ENCODE peak calls at places on chromosomes 12 and 14, in seven cellular contexts. K, D, H, S, N, T and R are unnamed samples. For H3K36me3, the result is how much of the 10 kb centered on the place peaks cover.

GRCh38 chr14:75661499-75661814 is 411 bp downstream of the TTLL5 start:
- DNase-seq in K (no peak), H (no peak), T (no peak), D (no peak), S (no peak), N (no peak), R (no peak)

GRCh38 chr14:92973798-92974372 is 50.9 kb downstream of the CHGA start:
- DNase-seq in D (no peak), K (no peak), S (peak), N (no peak), T (no peak), H (no peak), R (no peak)

GRCh38 chr12:89733579-89734201 is 25.1 kb upstream of the ATP2B1 start:
- DNase-seq in T (no peak), H (no peak), D (no peak), N (peak), K (no peak), S (no peak), R (no peak)

GRCh38 chr12:112125250-112125999 is at the start of gene TRAFD1:
- DNase-seq in S (peak), N (peak), T (peak), D (peak), H (peak), K (peak), R (peak)

GRCh38 chr12:71639341-71639760 is 24.3 kb downstream of the ZFC3H1 start:
- DNase-seq in K (no peak), S (no peak), H (no peak), D (no peak), N (no peak), T (no peak), R (no peak)

GRCh38 chr14:98203421-98203820 is 1068.6 kb downstream of the BCL11B start:
- DNase-seq in K (no peak), T (no peak), N (no peak), H (no peak), D (no peak), S (no peak), R (no peak)

GRCh38 chr14:54600685-54601084 is 33.8 kb downstream of the SAMD4A start:
- DNase-seq in D (no peak), H (no peak), N (peak), T (no peak), S (no peak), K (no peak), R (no peak)

GRCh38 chr14:102592969-102593840 is 756 bp downstream of the RCOR1 start:
- DNase-seq in N (peak), H (peak), S (peak), D (peak), K (peak), T (no peak), R (peak)

GRCh38 chr14:79583738-79584405 is 627.4 kb downstream of the DIO2 start:
- DNase-seq in H (no peak), N (peak), D (no peak), S (no peak), K (no peak), T (no peak), R (no peak)

GRCh38 chr12:120229583-120230325 is 28.8 kb upstream of the RPLP0 start:
- DNase-seq in H (no peak), D (no peak), S (no peak), N (no peak), T (no peak), K (no peak), R (no peak)

GRCh38 chr12:46456356-46457334 is 84.1 kb upstream of the SLC38A2 start:
- DNase-seq in D (no peak), S (no peak), H (no peak), T (no peak), K (no peak), N (peak), R (no peak)

GRCh38 chr12:84455598-84455997 is 457.0 kb downstream of the SLC6A15 start:
- DNase-seq in N (no peak), D (no peak), T (no peak), H (no peak), K (no peak), S (no peak), R (no peak)

GRCh38 chr12:93784339-93785086 is 107.3 kb downstream of the CRADD start:
- DNase-seq in T (peak), N (peak), K (no peak), D (no peak), H (peak), S (no peak), R (no peak)

GRCh38 chr12:13250416-13250815 is 53.9 kb downstream of the EMP1 start:
- DNase-seq in S (no peak), T (peak), H (no peak), N (peak), K (no peak), D (no peak), R (no peak)

GRCh38 chr12:132335179-132335756 is 5.9 kb upstream of the GALNT9 start:
- DNase-seq in H (no peak), N (no peak), S (no peak), D (no peak), T (no peak), K (no peak), R (no peak)

GRCh38 chr12:93911436-93911835 is 234.3 kb downstream of the CRADD start:
- DNase-seq in K (no peak), H (no peak), D (no peak), S (no peak), N (peak), T (no peak), R (no peak)

GRCh38 chr12:121814429-121815119 is 10.8 kb downstream of the SETD1B start:
- DNase-seq in H (peak), S (peak), D (no peak), K (no peak), T (no peak), N (no peak), R (no peak)

GRCh38 chr14:68403794-68404522 is 388.9 kb downstream of the ZFP36L1 start:
- DNase-seq in T (no peak), H (no peak), D (no peak), K (no peak), S (no peak), N (no peak), R (no peak)

GRCh38 chr12:45350861-45351260 is 135.0 kb downstream of the ANO6 start:
- DNase-seq in N (no peak), H (no peak), S (no peak), K (no peak), T (no peak), D (no peak), R (no peak)

GRCh38 chr12:33830070-33830469 is 192.2 kb upstream of the ALG10 start:
- DNase-seq in H (no peak), K (no peak), T (no peak), S (no peak), N (no peak), D (no peak), R (no peak)

GRCh38 chr14:100902792-100903191 is 730 bp downstream of the RTL1 start:
- DNase-seq in S (peak), K (no peak), N (no peak), D (no peak), H (no peak), T (no peak), R (peak)

GRCh38 chr12:6376079-6376941 is 947 bp upstream of the SCNN1A start:
- DNase-seq in K (no peak), N (peak), S (peak), D (peak), T (no peak), H (peak), R (peak)

GRCh38 chr14:64885555-64885954 is 5.8 kb upstream of the SPTB start:
- DNase-seq in S (no peak), H (no peak), K (no peak), D (no peak), T (no peak), N (no peak), R (no peak)

GRCh38 chr14:77965919-77966435 is 166.1 kb downstream of the ADCK1 start:
- DNase-seq in K (no peak), H (peak), D (peak), N (peak), S (peak), T (no peak), R (no peak)

GRCh38 chr12:113912761-113913295 is 53.3 kb downstream of the RBM19 start:
- DNase-seq in N (peak), S (peak), T (peak), D (peak), H (peak), K (peak), R (peak)

GRCh38 chr12:52651726-52652261 is at the start of gene KRT2:
- DNase-seq in S (peak), H (no peak), N (no peak), D (no peak), T (no peak), K (no peak), R (no peak)

GRCh38 chr14:100453930-100454329 is 130.8 kb downstream of the SLC25A47 start:
- DNase-seq in S (no peak), K (no peak), H (no peak), T (no peak), N (no peak), D (no peak), R (no peak)

GRCh38 chr12:94147991-94148840 is at the start of gene PLXNC1:
- DNase-seq in H (peak), S (peak), D (peak), T (no peak), K (peak), N (peak), R (no peak)

GRCh38 chr14:94388027-94388895 is at the start of gene SERPINA1:
- DNase-seq in K (peak), H (peak), T (no peak), D (peak), S (no peak), N (peak), R (no peak)

GRCh38 chr14:53741379-53742225 is 215.0 kb downstream of the BMP4 start:
- DNase-seq in D (no peak), K (no peak), T (no peak), S (no peak), N (peak), H (no peak), R (no peak)

GRCh38 chr12:12685305-12685704 is 10.7 kb downstream of the GPR19 start:
- DNase-seq in H (no peak), T (no peak), D (no peak), S (no peak), K (no peak), N (no peak), R (no peak)

GRCh38 chr12:79127268-79127895 is 262.8 kb downstream of the SYT1 start:
- DNase-seq in D (no peak), T (no peak), K (no peak), N (peak), H (no peak), S (no peak), R (no peak)

GRCh38 chr12:124740691-124741137 is 123.0 kb downstream of the SCARB1 start:
- DNase-seq in N (peak), H (peak), D (peak), S (no peak), T (peak), K (peak), R (no peak)

GRCh38 chr14:31026076-31026394 is at the start of gene STRN3:
- DNase-seq in D (no peak), S (no peak), N (no peak), T (no peak), K (no peak), H (no peak), R (no peak)

GRCh38 chr12:95238150-95238549 is 20.5 kb downstream of the VEZT start:
- DNase-seq in S (no peak), D (no peak), N (no peak), T (no peak), H (no peak), K (no peak), R (no peak)
- H3K36me3 ChIP-seq in S (under half), D (under half), N (under half), T (under half), H (under half), K (under half), R (under half)

DNA sequence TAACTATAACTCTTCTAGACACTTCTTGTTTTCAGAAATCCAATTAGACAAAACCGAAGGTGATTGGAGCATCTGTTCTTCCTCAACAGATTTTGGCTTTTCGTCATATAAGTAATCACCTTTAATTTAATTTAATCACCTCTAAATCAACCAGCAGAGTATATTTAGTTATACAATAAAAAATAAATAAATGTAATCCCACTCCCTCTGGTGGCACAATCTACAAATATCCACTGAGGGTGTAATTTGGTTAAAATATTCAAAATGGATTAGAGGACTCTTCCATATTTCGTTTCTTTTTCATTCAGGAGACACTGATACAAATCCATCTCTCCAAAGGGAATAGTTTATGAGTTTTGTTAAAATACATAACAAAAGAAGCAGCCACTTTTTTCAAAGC is 18.3 kb upstream of the SLC35F4 start:
- DNase-seq in T (no peak), N (no peak), D (no peak), H (no peak), K (no peak), S (no peak), R (no peak)
- TF ChIP-seq CTCF in T (peak), N (peak), D (no peak), H (no peak), K (no peak), S (no peak), R (no peak)

DNA sequence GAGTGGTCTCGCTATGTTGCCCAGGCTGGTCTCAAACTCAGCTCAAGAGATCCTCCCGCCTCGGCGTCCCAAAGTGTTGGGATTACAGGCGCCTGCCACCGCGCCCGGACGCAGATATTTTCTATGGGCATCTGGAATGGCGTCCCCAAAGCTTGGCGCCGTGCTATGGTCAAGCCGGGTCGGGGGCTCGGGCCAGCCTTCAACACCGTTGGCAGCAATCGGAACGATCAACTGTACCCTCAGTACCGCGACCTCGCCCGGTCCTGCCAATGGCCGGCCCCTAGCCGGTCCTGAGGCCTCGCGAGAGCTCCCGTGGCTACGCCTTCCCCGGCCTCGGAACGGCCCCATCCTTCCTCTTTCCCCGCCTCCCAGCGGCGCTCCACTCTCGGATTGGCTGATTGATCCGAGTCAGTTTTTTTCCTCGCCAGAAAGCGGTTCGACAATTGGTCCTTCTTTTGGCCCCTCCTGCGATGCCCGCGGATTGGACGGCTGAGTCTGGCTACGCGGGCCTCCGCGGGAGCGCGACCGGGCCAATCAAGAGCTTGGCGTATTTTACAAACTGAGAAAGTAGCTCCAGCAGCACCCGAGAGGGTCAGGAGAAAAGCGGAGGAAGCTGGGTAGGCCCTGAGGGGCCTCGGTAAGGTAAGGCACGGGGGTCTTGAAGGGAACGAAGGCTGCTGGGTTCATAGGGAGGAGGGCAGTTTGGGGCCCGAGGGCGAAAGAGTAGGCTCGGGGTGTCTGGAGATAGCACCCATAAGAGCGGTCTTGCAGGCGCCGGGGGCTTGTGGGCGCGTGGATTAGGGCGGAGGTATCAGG is at the start of gene TROAP:
- DNase-seq in S (peak), N (peak), T (peak), H (peak), D (peak), K (peak), R (peak)
- TF ChIP-seq POLR2A in S (no peak), N (no peak), T (peak), H (peak), D (no peak), K (no peak), R (no peak)

GRCh38 chr14:44530482-44530881 is 23.4 kb upstream of the FSCB start:
- DNase-seq in K (no peak), D (no peak), N (no peak), H (no peak), S (no peak), T (no peak), R (no peak)
- H3K36me3 ChIP-seq in K (under half), D (under half), N (under half), H (under half), S (under half), T (under half), R (under half)

DNA sequence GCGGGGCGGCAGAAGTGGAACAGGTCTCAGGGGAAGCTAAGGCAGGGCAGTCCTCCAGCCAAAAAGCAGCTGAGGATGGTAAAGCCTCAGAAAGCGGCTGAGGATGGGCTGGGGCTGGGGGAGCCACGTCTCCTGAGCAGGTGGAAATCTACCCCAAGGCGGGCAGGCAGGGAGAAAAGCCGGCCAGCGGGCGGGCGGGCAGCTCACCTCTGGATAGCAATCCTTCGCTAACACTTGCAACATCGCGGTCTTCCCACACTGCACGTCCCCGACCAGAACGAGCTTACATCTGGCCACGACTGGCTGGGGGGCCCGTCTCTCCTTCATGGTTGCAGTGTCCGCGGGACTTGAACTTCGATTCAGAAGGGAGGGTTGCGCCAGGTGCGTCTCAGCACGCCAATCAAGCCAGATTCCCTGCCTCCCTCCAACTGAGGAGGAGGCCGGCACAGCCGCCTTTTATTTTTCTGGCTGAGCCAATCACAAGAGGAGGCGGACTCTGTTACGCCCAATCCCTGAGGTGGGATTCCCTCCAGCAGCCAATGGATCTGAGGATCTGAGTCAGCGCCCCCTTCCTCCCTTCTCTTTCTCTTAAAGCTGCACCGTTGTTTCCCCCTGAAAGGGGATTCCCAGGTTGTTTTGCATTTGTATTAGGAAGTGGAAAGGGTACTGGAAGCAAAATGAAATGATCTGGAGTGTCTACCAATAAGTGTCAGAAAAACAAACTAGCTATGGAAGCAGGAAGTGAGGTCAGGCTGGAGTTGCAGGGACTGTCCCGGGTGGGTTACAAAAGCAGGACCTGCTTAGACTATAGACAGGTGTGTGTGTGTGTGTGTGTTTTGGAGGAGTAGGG is at the start of gene RND1:
- DNase-seq in K (peak), N (peak), T (peak), D (peak), S (peak), H (peak), R (peak)
- TF ChIP-seq CTCF in K (no peak), N (no peak), T (no peak), D (no peak), S (no peak), H (no peak), R (no peak)

DNA sequence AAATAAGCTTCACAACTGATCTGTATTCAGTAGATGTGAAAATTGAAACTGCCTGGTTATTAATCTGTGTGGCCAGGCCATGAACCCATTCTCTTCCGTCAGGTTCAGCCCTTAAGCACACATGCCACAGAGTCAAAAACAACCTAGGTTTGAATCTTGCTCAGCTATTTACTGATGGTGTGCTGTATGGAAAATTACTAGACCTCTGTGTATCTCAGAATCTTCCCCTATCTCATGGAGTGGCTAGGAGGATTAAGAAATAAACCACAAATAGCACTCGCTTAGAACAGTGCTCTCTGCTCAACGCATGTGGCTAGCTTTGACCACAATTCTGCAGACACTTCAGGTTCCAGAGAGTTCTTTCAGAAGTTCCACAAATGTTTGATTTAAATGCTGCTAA is 240.7 kb upstream of the PLEKHG7 start:
- DNase-seq in S (no peak), N (no peak), K (no peak), H (no peak), T (no peak), D (no peak), R (no peak)
- TF ChIP-seq POLR2A in S (no peak), N (no peak), K (no peak), H (no peak), T (no peak), D (no peak), R (no peak)

GRCh38 chr12:56716933-56717880 is 7.9 kb downstream of the NACA start:
- DNase-seq in K (peak), S (no peak), N (no peak), T (no peak), H (no peak), D (no peak), R (no peak)

GRCh38 chr12:56718167-56718566 is 6.9 kb downstream of the NACA start:
- DNase-seq in K (peak), D (no peak), N (no peak), T (no peak), H (no peak), S (no peak), R (no peak)

GRCh38 chr12:56714431-56714929 is 10.6 kb downstream of the NACA start:
- DNase-seq in T (no peak), K (no peak), H (no peak), D (no peak), S (no peak), N (peak), R (no peak)

GRCh38 chr12:56716458-56716857 is 8.6 kb downstream of the NACA start:
- DNase-seq in D (no peak), K (peak), S (no peak), H (no peak), N (no peak), T (no peak), R (no peak)

GRCh38 chr12:56715798-56716197 is 9.3 kb downstream of the NACA start:
- DNase-seq in H (no peak), S (no peak), N (no peak), D (no peak), T (no peak), K (peak), R (no peak)
- H3K36me3 ChIP-seq in H (half or more), S (half or more), N (half or more), D (half or more), T (half or more), K (half or more), R (under half)

GRCh38 chr12:54037360-54038259 is 4.8 kb downstream of the HOXC5 start:
- DNase-seq in D (no peak), S (no peak), H (no peak), K (no peak), T (no peak), N (no peak), R (no peak)

GRCh38 chr12:54038260-54038759 is 5.5 kb downstream of the HOXC5 start:
- DNase-seq in N (no peak), H (no peak), D (no peak), T (no peak), K (no peak), S (no peak), R (no peak)

GRCh38 chr12:54034784-54035310 is 2.0 kb downstream of the HOXC5 start:
- DNase-seq in N (no peak), D (no peak), T (no peak), H (no peak), K (no peak), S (no peak), R (no peak)

GRCh38 chr12:54035561-54036377 is 2.9 kb downstream of the HOXC5 start:
- DNase-seq in H (no peak), T (no peak), N (no peak), K (no peak), S (no peak), D (no peak), R (no peak)

GRCh38 chr12:54036620-54037359 is 3.9 kb downstream of the HOXC5 start:
- DNase-seq in T (no peak), K (no peak), S (peak), H (peak), N (no peak), D (no peak), R (no peak)
- TF ChIP-seq CTCF in T (no peak), K (no peak), S (no peak), H (no peak), N (no peak), D (no peak), R (no peak)